ENCODE peak calls at places on chromosome 5, in eight cellular contexts. Z is tibial nerve; Y is CD4-positive, alpha-beta T cell; H is CD8-positive, alpha-beta memory T cell; I is neural progenitor cell; C is MM.1S; A is ovary; U is uterus. F is an unnamed sample.

GRCh38 chr5:40734986-40735385 is 20.8 kb downstream of the TTC33 start:
- DNase-seq in Z (no peak), Y (no peak), H (no peak), I (no peak), C (no peak), A (no peak), U (no peak), F (no peak)

GRCh38 chr5:79759436-79759835 is 69.8 kb downstream of the CMYA5 start:
- DNase-seq in Z (no peak), Y (no peak), H (no peak), I (no peak), C (no peak), A (no peak), U (peak; percentile 50), F (no peak)

GRCh38 chr5:135551593-135552447 is 16.1 kb upstream of the NEUROG1 start:
- DNase-seq in Z (peak; percentile 89), Y (peak; percentile 29), H (peak; percentile 20), I (peak; percentile 80), C (peak; percentile 64), A (peak; percentile 40), U (peak; percentile 21), F (peak; percentile 10)

GRCh38 chr5:31449175-31449574 is 82.7 kb downstream of the DROSHA start:
- DNase-seq in Z (no peak), Y (no peak), H (no peak), I (no peak), C (no peak), A (no peak), U (no peak), F (no peak)

GRCh38 chr5:73419414-73420390 is 28.9 kb downstream of the FOXD1 start:
- DNase-seq in Z (peak; percentile 72), Y (no peak), H (no peak), I (peak; percentile 88), C (no peak), A (no peak), U (no peak), F (no peak)

GRCh38 chr5:65742565-65743231 is 20.7 kb downstream of the NLN start:
- DNase-seq in Z (no peak), Y (no peak), H (no peak), I (peak; percentile 48), C (peak; percentile 50), A (no peak), U (no peak), F (no peak)

GRCh38 chr5:124963236-124963929 is 216.9 kb upstream of the ZNF608 start:
- DNase-seq in Z (no peak), Y (no peak), H (no peak), I (peak; percentile 54), C (no peak), A (no peak), U (peak; percentile 75), F (no peak)

GRCh38 chr5:378301-378891 is 56.9 kb downstream of the AHRR start:
- DNase-seq in Z (no peak), Y (no peak), H (no peak), I (no peak), C (no peak), A (no peak), U (peak; percentile 3), F (no peak)

GRCh38 chr5:172276214-172276613 is 7.3 kb downstream of the UBTD2 start:
- DNase-seq in Z (no peak), Y (no peak), H (no peak), I (no peak), C (no peak), A (no peak), U (no peak), F (no peak)

GRCh38 chr5:83701886-83702285 is 18.8 kb downstream of the HAPLN1 start:
- DNase-seq in Z (no peak), Y (no peak), H (no peak), I (no peak), C (no peak), A (no peak), U (no peak), F (no peak)

GRCh38 chr5:90519081-90519480 is 10.3 kb downstream of the LYSMD3 start:
- DNase-seq in Z (no peak), Y (no peak), H (no peak), I (no peak), C (no peak), A (no peak), U (no peak), F (no peak)

GRCh38 chr5:160800375-160800774 is 51.6 kb downstream of the ATP10B start:
- DNase-seq in Z (no peak), Y (no peak), H (no peak), I (no peak), C (no peak), A (no peak), U (no peak), F (no peak)

GRCh38 chr5:27328480-27328879 is 290.1 kb upstream of the CDH9 start:
- DNase-seq in Z (no peak), Y (no peak), H (no peak), I (no peak), C (no peak), A (no peak), U (no peak), F (no peak)

GRCh38 chr5:72937517-72938061 is 18.3 kb upstream of the FCHO2 start:
- DNase-seq in Z (no peak), Y (no peak), H (no peak), I (no peak), C (no peak), A (no peak), U (no peak), F (no peak)

GRCh38 chr5:56050566-56051292 is 56.0 kb upstream of the IL6ST start:
- DNase-seq in Z (no peak), Y (no peak), H (no peak), I (no peak), C (peak; percentile 72), A (no peak), U (no peak), F (no peak)

GRCh38 chr5:173828952-173829351 is 59.2 kb upstream of the CPEB4 start:
- DNase-seq in Z (no peak), Y (no peak), H (no peak), I (no peak), C (peak; percentile 34), A (no peak), U (no peak), F (no peak)

GRCh38 chr5:173826921-173827350 is 61.2 kb upstream of the CPEB4 start:
- DNase-seq in Z (no peak), Y (no peak), H (no peak), I (no peak), C (no peak), A (no peak), U (no peak), F (no peak)

GRCh38 chr5:173825215-173825865 is 62.8 kb upstream of the CPEB4 start:
- DNase-seq in Z (no peak), Y (no peak), H (no peak), I (no peak), C (no peak), A (no peak), U (no peak), F (no peak)

GRCh38 chr5:173823721-173824567 is 64.2 kb upstream of the CPEB4 start:
- DNase-seq in Z (no peak), Y (no peak), H (no peak), I (peak; percentile 58), C (no peak), A (peak; percentile 29), U (no peak), F (no peak)

GRCh38 chr5:173826179-173826920 is 61.8 kb upstream of the CPEB4 start:
- DNase-seq in Z (no peak), Y (no peak), H (no peak), I (no peak), C (no peak), A (no peak), U (no peak), F (no peak)
- H3K27ac ChIP-seq in Z (no peak overlapping the region), Y (no peak overlapping the region), H (no peak overlapping the region), I (no peak overlapping the region), C (no peak overlapping the region), A (no peak overlapping the region), U (no peak overlapping the region), F (no peak overlapping the region)

GRCh38 chr5:35114698-35115097 is 66.9 kb upstream of the AGXT2 start:
- DNase-seq in Z (no peak), Y (no peak), H (no peak), I (no peak), C (no peak), A (no peak), U (no peak), F (no peak)
- H3K27ac ChIP-seq in Z (no peak overlapping the region), Y (no peak overlapping the region), H (no peak overlapping the region), I (no peak overlapping the region), C (no peak overlapping the region), A (no peak overlapping the region), U (no peak overlapping the region), F (no peak overlapping the region)

DNA sequence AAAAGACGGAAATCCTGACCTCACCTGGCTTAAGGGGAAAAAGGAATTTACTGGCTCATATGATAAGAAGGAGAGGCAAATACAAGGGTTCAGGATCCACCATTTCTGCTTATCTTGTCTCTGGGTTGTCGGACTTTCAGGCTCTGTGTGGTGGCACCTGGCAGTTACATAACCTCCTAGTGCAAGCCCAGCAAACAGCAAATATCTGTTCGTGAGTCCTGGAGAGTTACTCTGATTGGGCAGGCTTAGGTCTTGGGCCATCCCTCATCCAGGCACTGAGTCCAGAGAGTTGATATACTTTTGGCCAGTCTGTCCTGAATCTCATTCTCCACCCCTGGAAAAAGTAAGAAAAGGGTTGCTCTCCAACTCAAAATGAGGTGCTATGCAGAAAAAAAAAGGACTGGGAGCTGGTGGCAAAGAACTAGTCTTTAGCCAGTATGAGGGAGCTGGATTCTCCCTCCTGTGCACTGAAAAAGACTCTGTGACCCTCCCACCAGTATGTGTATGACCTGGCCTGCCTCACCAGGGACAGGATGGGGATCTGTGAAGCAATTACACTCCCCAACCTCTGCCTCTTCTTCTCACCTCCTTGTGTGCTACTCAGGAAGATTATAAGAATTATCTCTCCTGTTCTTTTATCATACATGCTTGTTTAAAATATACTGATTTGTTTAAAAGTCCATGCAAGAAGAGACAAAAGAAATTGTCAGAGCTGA is 282.9 kb downstream of the ARHGAP26 start:
- DNase-seq in Z (no peak), Y (no peak), H (no peak), I (no peak), C (peak; percentile 48), A (no peak), U (no peak), F (no peak)
- H3K27ac ChIP-seq in Z (no peak overlapping the region), Y (no peak overlapping the region), H (no peak overlapping the region), I (no peak overlapping the region), C (peak overlapping the region; percentile 87), A (no peak overlapping the region), U (no peak overlapping the region), F (no peak overlapping the region)

GRCh38 chr5:58813855-58814254 is 231.0 kb downstream of the RAB3C start:
- DNase-seq in Z (no peak), Y (no peak), H (no peak), I (no peak), C (no peak), A (no peak), U (no peak), F (no peak)

GRCh38 chr5:58818515-58818914 is 235.6 kb downstream of the RAB3C start:
- DNase-seq in Z (no peak), Y (no peak), H (no peak), I (no peak), C (no peak), A (no peak), U (no peak), F (no peak)

DNA sequence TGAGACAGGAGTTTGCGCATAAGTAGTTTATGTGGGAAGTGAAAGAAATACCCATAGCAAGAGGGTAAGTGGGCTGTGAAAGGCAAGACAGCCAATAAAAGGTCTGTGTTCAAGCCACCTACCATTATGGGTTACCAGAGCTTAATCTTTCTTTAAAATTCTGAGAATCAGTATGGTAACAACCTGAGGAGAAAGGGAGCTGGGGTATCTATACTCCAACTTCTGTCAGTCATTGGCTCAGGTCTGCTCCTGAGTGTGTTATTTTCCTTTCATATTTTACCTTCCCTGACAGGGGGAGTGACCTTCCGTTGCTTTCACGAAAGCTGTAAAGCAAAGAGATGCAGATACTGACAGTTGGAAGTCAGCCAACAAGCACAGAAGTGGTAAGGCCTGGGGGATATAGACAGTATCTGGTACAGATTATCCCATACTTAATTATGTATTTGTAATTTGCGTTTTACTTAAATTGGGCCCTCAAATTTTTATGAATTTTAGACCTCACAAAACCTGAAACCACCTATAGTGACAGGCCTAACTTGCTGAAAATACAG is 233.4 kb downstream of the RAB3C start:
- DNase-seq in Z (no peak), Y (no peak), H (no peak), I (no peak), C (no peak), A (no peak), U (no peak), F (no peak)
- H3K27ac ChIP-seq in Z (no peak overlapping the region), Y (no peak overlapping the region), H (no peak overlapping the region), I (no peak overlapping the region), C (no peak overlapping the region), A (no peak overlapping the region), U (no peak overlapping the region), F (no peak overlapping the region)

F was measured in CD8-positive, alpha-beta T cell.